ENCODE peak calls at places on chromosomes 11 and 22, in nine cellular contexts. V is fibroblast of lung; Q is CD4-positive, alpha-beta T cell; M is Panc1; I is endodermal cell; A is prostate gland; E is spleen; S is esophagus muscularis mucosa; X is kidney. H is an unnamed sample.

GRCh38 chr11:296976-297665 is 2.2 kb downstream of the IFITM5 start:
- DNase-seq in V (no peak), Q (no peak), M (no peak), I (peak), A (no peak), E (peak), S (no peak), X (peak), H (peak)

GRCh38 chr11:120248551-120249278 is 8.8 kb downstream of the POU2F3 start:
- DNase-seq in V (peak), Q (no peak), M (no peak), I (no peak), A (no peak), E (peak), S (no peak), X (no peak), H (no peak)

GRCh38 chr11:68966894-68967780 is 13.6 kb downstream of the MRGPRD start:
- DNase-seq in V (no peak), Q (no peak), M (no peak), I (no peak), A (no peak), E (no peak), S (no peak), X (no peak), H (no peak)

GRCh38 chr11:44804449-44805151 is 77.8 kb downstream of the TSPAN18 start:
- DNase-seq in V (peak), Q (no peak), M (no peak), I (no peak), A (no peak), E (peak), S (no peak), X (peak), H (no peak)

GRCh38 chr11:128595221-128595620 is 7.9 kb upstream of the ETS1 start:
- DNase-seq in V (no peak), Q (no peak), M (no peak), I (no peak), A (no peak), E (no peak), S (no peak), X (no peak), H (no peak)

GRCh38 chr11:46207270-46207669 is 70.2 kb upstream of the CREB3L1 start:
- DNase-seq in V (no peak), Q (no peak), M (no peak), I (no peak), A (no peak), E (no peak), S (no peak), X (no peak), H (no peak)

GRCh38 chr11:76267563-76267962 is 61.3 kb upstream of the WNT11 start:
- DNase-seq in V (peak), Q (no peak), M (no peak), I (no peak), A (no peak), E (no peak), S (no peak), X (no peak), H (no peak)

GRCh38 chr11:37286890-37287289 is 688.9 kb upstream of the RAG2 start:
- DNase-seq in V (no peak), Q (no peak), M (no peak), I (no peak), A (no peak), E (no peak), S (no peak), X (no peak), H (no peak)

GRCh38 chr11:72648737-72649136 is 25.5 kb downstream of the PDE2A start:
- DNase-seq in V (no peak), Q (no peak), M (no peak), I (no peak), A (no peak), E (no peak), S (no peak), X (no peak), H (no peak)

GRCh38 chr11:133905677-133906156 is 51.1 kb downstream of the IGSF9B start:
- DNase-seq in V (no peak), Q (no peak), M (no peak), I (no peak), A (no peak), E (peak), S (no peak), X (no peak), H (no peak)

GRCh38 chr11:73461335-73461840 is 85.2 kb downstream of the RELT start:
- DNase-seq in V (no peak), Q (no peak), M (no peak), I (no peak), A (no peak), E (no peak), S (no peak), X (no peak), H (no peak)

GRCh38 chr11:68002575-68002942 is 1.3 kb downstream of the UNC93B1 start:
- DNase-seq in V (no peak), Q (no peak), M (no peak), I (no peak), A (no peak), E (peak), S (no peak), X (peak), H (peak)

GRCh38 chr11:83863272-83863671 is 577.1 kb upstream of the CCDC90B start:
- DNase-seq in V (no peak), Q (no peak), M (no peak), I (no peak), A (no peak), E (no peak), S (no peak), X (no peak), H (no peak)

DNA sequence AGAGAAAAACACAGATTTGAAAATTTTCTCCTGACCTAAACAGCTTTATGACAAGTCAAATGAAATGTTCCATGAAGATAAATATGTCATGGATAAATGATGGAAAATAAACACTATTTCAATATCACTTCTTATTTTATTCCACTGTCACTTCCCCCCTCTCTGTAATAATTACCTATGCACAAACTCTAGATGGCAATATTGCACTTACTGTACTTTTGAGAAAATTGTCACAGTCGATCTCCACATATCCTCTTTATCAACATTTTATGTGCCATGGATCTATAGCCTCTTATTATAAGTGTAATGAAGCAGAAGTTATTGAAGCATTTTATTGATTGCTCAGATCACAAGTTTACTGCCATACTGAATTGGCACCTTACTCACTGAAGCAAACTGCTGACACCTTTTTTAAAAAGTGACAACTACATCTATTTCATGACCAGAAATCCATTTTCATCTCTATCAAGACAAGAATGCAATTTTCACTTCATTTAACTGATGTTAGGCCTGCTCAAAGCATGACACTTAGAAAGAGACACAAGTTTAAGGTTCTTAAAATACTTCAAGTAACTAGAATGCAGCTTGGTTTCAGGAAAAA is 133.4 kb downstream of the DCDC1 start:
- DNase-seq in V (peak), Q (no peak), M (no peak), I (no peak), A (no peak), E (no peak), S (no peak), X (no peak), H (no peak)
- TF ChIP-seq CTCF in V (peak), Q (no peak), M (peak), I (peak), A (no peak), E (no peak), S (no peak), X (no peak), H (peak)

DNA sequence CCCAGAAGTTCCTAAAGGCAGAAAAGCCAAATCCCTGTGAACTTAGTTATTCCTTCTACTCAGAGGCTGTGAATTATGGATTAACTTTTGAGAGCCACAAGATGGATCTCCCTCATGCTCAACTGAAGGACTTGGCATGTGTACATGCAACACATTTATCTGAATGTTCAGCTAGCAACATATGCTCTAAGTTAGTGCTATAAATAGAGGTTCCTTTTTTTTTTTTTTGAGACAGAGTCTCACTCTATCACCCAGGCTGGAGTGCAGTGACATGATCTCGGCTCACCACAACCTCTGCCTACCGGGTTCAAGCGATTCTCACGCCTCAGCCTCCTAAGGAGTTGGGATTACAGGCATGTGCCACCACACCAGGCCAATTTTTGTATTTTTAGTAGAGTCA is 40.1 kb downstream of the EIF4ENIF1 start:
- DNase-seq in V (no peak), Q (no peak), M (no peak), I (no peak), A (no peak), E (no peak), S (no peak), X (no peak), H (no peak)
- H3K27ac ChIP-seq in V (no peak), Q (no peak), M (no peak), I (no peak), A (no peak), E (no peak), S (no peak), X (no peak), H (no peak)

DNA sequence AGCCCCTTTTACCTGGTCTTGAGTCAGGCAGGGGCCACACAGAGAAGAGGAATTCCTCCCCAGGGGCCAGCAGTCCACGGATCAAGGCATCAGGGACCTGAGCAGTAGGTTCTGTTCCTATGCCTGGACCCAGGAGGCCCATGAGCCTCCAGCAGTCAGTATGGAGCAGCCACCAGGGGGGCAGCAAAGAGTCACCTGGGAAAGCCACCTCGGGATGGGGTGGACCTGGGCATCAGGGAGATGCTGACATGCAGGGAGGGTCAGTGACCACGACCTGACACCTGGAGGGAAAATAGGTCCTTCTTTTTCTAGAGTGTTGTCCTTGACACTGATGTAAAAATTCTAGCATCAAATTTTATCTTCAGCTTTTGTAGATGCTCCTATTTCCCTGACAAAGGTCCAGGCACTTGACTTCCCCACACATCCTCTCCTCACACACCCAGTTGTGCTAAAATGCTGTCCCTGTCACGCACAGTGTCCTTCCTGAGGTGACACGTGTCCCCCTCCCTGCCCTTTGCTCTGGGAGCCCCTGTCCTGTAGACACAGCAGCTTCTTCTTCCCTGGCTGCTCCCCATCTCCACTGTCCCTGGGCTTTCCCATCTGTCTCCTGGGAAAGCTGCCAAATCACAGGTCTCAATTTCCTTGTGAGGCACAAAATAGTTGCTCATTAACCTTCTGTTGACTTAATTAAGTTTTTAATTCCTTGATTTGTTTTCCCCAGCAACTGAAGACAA is 70.0 kb upstream of the IGLL5 start:
- DNase-seq in V (no peak), Q (no peak), M (no peak), I (peak), A (no peak), E (peak), S (peak), X (no peak), H (no peak)
- TF ChIP-seq CTCF in V (no peak), Q (no peak), M (no peak), I (peak), A (no peak), E (no peak), S (no peak), X (no peak), H (no peak)

DNA sequence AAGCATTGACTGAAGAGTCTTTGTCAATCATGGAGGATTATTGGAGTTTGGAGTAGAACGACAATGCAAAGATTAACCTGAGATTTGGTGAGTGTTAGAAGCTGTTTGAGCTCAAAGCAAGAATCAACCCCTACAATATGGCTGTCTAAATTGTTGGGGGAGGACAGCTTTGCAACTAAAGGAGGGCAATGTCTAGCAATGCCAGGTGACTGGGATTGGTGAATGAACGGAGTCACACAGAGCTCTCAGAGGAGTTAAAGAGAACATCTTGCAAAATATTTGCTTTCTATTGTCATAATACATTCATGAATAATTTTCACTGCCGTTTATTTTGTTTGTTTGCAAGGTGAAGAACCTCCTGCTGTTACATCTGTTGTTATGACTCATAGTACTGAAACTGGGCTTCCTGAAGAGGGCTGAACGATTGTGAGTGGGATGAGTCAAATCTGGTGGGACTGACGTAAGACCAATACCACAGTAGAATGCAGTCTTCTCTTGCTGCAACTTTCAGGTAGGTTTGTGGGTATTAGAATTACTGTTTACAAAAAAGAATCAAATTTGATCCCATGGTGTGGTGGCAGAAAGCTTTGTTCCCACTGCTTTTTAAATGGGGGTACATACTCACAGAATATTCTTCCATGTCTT is 281.9 kb downstream of the CADM1 start:
- DNase-seq in V (peak), Q (no peak), M (peak), I (peak), A (no peak), E (no peak), S (no peak), X (no peak), H (no peak)
- H3K27ac ChIP-seq in V (no peak), Q (no peak), M (no peak), I (no peak), A (no peak), E (peak), S (no peak), X (no peak), H (peak)

GRCh38 chr22:35684270-35684700 is 33.4 kb upstream of the APOL5 start:
- DNase-seq in V (peak), Q (no peak), M (no peak), I (peak), A (no peak), E (no peak), S (no peak), X (no peak), H (no peak)
- TF ChIP-seq CTCF in V (peak), Q (no peak), M (peak), I (peak), A (no peak), E (no peak), S (no peak), X (peak), H (peak)

GRCh38 chr11:130611791-130612251 is 163.4 kb downstream of the ADAMTS15 start:
- DNase-seq in V (peak), Q (no peak), M (no peak), I (no peak), A (no peak), E (no peak), S (no peak), X (no peak), H (no peak)

GRCh38 chr11:130606781-130607511 is 158.5 kb downstream of the ADAMTS15 start:
- DNase-seq in V (peak), Q (no peak), M (no peak), I (no peak), A (no peak), E (no peak), S (no peak), X (peak), H (peak)

GRCh38 chr11:130608267-130608666 is 159.8 kb downstream of the ADAMTS15 start:
- DNase-seq in V (no peak), Q (no peak), M (no peak), I (no peak), A (no peak), E (no peak), S (no peak), X (no peak), H (no peak)

GRCh38 chr11:130612291-130612802 is 163.9 kb downstream of the ADAMTS15 start:
- DNase-seq in V (peak), Q (no peak), M (no peak), I (no peak), A (no peak), E (no peak), S (no peak), X (no peak), H (no peak)

DNA sequence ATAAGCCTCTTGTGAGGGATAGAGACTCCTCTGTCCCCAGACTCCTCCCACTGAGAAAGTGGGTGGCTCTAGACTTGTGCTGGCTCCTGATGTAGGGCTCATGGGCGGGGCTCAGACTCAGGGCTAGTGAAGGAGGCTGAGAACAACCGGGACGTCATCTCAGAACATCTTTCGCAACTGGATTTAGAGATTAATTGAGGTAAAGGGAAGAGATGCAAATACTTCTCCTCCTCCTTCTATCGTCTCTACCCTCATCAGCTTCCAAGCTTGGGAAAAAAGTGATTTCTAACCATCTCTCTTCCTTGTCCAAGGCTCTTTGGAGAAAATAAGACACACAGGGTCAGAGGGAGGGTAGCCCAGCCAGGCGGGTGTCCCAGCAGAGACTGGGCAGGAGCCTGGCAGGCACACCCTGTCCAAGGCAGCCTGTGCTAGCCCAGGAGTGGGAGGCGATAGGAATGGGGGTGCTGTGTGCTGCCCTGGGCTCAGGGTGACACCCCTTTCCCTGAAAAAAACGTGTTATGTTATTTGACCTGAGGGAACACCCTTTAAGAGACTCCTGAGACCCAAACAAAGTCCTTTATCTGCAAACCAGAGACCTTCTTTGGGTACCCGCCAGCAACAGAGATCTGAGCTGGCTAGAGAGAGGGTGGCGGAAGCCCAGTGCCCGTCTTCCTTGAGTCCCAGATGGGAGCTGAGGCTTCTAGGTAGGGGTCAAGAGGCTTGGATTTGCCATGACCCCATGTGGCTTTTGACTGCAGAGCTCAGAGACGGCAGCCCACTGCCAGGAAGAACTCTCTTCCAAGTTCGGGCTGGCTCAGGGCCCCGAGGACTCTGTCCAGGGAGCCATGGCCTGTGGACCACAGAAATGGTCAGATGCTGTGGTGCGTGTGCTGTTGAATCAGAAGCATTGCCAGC is 160.9 kb downstream of the ADAMTS15 start:
- DNase-seq in V (peak), Q (no peak), M (no peak), I (peak), A (no peak), E (no peak), S (peak), X (no peak), H (peak)
- H3K27ac ChIP-seq in V (no peak), Q (no peak), M (no peak), I (no peak), A (peak), E (peak), S (peak), X (no peak), H (peak)

H was measured in psoas muscle.